ENCODE peak calls at places on chromosomes 2 and 18, in seven cellular contexts. One of them, this sample, is unnamed.

GRCh38 chr2:87401726-87402345 is 346.1 kb upstream of the PLGLB2 start:
- DNase-seq in stimulated activated CD8-positive, alpha-beta memory T cell treated with anti-CD3 and anti-CD28 coated beads, Interleukin-7, amount 100 ng/mL, for 1 hour: no peak
- DNase-seq in T-cell: no peak
- DNase-seq in stimulated activated CD4-positive, alpha-beta T cell treated with anti-CD3 and anti-CD28 coated beads, Interleukin-2, amount 100 ng/mL, for 48 hours: no peak
- DNase-seq in IMR-90: no peak
- DNase-seq in SIG-M5: no peak
- DNase-seq in astrocyte of the spinal cord: no peak
- DNase-seq in this sample: no peak

GRCh38 chr2:49616800-49617199 is 462.5 kb upstream of the FSHR start:
- DNase-seq in stimulated activated CD8-positive, alpha-beta memory T cell treated with anti-CD3 and anti-CD28 coated beads, Interleukin-7, amount 100 ng/mL, for 1 hour: no peak
- DNase-seq in T-cell: no peak
- DNase-seq in stimulated activated CD4-positive, alpha-beta T cell treated with anti-CD3 and anti-CD28 coated beads, Interleukin-2, amount 100 ng/mL, for 48 hours: no peak
- DNase-seq in IMR-90: no peak
- DNase-seq in SIG-M5: no peak
- DNase-seq in astrocyte of the spinal cord: peak
- DNase-seq in this sample: no peak

GRCh38 chr2:118016911-118017310 is 3.0 kb upstream of the CCDC93 start:
- DNase-seq in stimulated activated CD8-positive, alpha-beta memory T cell treated with anti-CD3 and anti-CD28 coated beads, Interleukin-7, amount 100 ng/mL, for 1 hour: no peak
- DNase-seq in T-cell: no peak
- DNase-seq in stimulated activated CD4-positive, alpha-beta T cell treated with anti-CD3 and anti-CD28 coated beads, Interleukin-2, amount 100 ng/mL, for 48 hours: no peak
- DNase-seq in IMR-90: no peak
- DNase-seq in SIG-M5: peak
- DNase-seq in astrocyte of the spinal cord: no peak
- DNase-seq in this sample: no peak

GRCh38 chr18:46756559-46757201 is at the start of gene ST8SIA5:
- DNase-seq in stimulated activated CD8-positive, alpha-beta memory T cell treated with anti-CD3 and anti-CD28 coated beads, Interleukin-7, amount 100 ng/mL, for 1 hour: no peak
- DNase-seq in T-cell: no peak
- DNase-seq in stimulated activated CD4-positive, alpha-beta T cell treated with anti-CD3 and anti-CD28 coated beads, Interleukin-2, amount 100 ng/mL, for 48 hours: no peak
- DNase-seq in IMR-90: no peak
- DNase-seq in SIG-M5: no peak
- DNase-seq in astrocyte of the spinal cord: no peak
- DNase-seq in this sample: no peak

GRCh38 chr2:201228271-201228911 is 31.9 kb upstream of the CASP8 start:
- DNase-seq in stimulated activated CD8-positive, alpha-beta memory T cell treated with anti-CD3 and anti-CD28 coated beads, Interleukin-7, amount 100 ng/mL, for 1 hour: no peak
- DNase-seq in T-cell: no peak
- DNase-seq in stimulated activated CD4-positive, alpha-beta T cell treated with anti-CD3 and anti-CD28 coated beads, Interleukin-2, amount 100 ng/mL, for 48 hours: no peak
- DNase-seq in IMR-90: no peak
- DNase-seq in SIG-M5: no peak
- DNase-seq in astrocyte of the spinal cord: no peak
- DNase-seq in this sample: no peak

GRCh38 chr2:174634130-174635014 is 36.8 kb upstream of the WIPF1 start:
- DNase-seq in stimulated activated CD8-positive, alpha-beta memory T cell treated with anti-CD3 and anti-CD28 coated beads, Interleukin-7, amount 100 ng/mL, for 1 hour: no peak
- DNase-seq in T-cell: peak
- DNase-seq in stimulated activated CD4-positive, alpha-beta T cell treated with anti-CD3 and anti-CD28 coated beads, Interleukin-2, amount 100 ng/mL, for 48 hours: no peak
- DNase-seq in IMR-90: peak
- DNase-seq in SIG-M5: peak
- DNase-seq in astrocyte of the spinal cord: no peak
- DNase-seq in this sample: no peak

GRCh38 chr2:235390108-235390815 is 103.6 kb upstream of the AGAP1 start:
- DNase-seq in stimulated activated CD8-positive, alpha-beta memory T cell treated with anti-CD3 and anti-CD28 coated beads, Interleukin-7, amount 100 ng/mL, for 1 hour: no peak
- DNase-seq in T-cell: peak
- DNase-seq in stimulated activated CD4-positive, alpha-beta T cell treated with anti-CD3 and anti-CD28 coated beads, Interleukin-2, amount 100 ng/mL, for 48 hours: peak
- DNase-seq in IMR-90: peak
- DNase-seq in SIG-M5: no peak
- DNase-seq in astrocyte of the spinal cord: peak
- DNase-seq in this sample: no peak

GRCh38 chr2:240898731-240899467 is 2.9 kb upstream of the MAB21L4 start:
- DNase-seq in stimulated activated CD8-positive, alpha-beta memory T cell treated with anti-CD3 and anti-CD28 coated beads, Interleukin-7, amount 100 ng/mL, for 1 hour: no peak
- DNase-seq in T-cell: no peak
- DNase-seq in stimulated activated CD4-positive, alpha-beta T cell treated with anti-CD3 and anti-CD28 coated beads, Interleukin-2, amount 100 ng/mL, for 48 hours: no peak
- DNase-seq in IMR-90: no peak
- DNase-seq in SIG-M5: no peak
- DNase-seq in astrocyte of the spinal cord: no peak
- DNase-seq in this sample: no peak

GRCh38 chr2:27307545-27308358 is 493 bp downstream of the UCN start:
- DNase-seq in stimulated activated CD8-positive, alpha-beta memory T cell treated with anti-CD3 and anti-CD28 coated beads, Interleukin-7, amount 100 ng/mL, for 1 hour: no peak
- DNase-seq in T-cell: no peak
- DNase-seq in stimulated activated CD4-positive, alpha-beta T cell treated with anti-CD3 and anti-CD28 coated beads, Interleukin-2, amount 100 ng/mL, for 48 hours: no peak
- DNase-seq in IMR-90: no peak
- DNase-seq in SIG-M5: no peak
- DNase-seq in astrocyte of the spinal cord: no peak
- DNase-seq in this sample: no peak

GRCh38 chr18:13539050-13539449 is 187.3 kb downstream of the FAM210A start:
- DNase-seq in stimulated activated CD8-positive, alpha-beta memory T cell treated with anti-CD3 and anti-CD28 coated beads, Interleukin-7, amount 100 ng/mL, for 1 hour: peak
- DNase-seq in T-cell: peak
- DNase-seq in stimulated activated CD4-positive, alpha-beta T cell treated with anti-CD3 and anti-CD28 coated beads, Interleukin-2, amount 100 ng/mL, for 48 hours: no peak
- DNase-seq in IMR-90: no peak
- DNase-seq in SIG-M5: no peak
- DNase-seq in astrocyte of the spinal cord: no peak
- DNase-seq in this sample: no peak

GRCh38 chr2:240926516-240927389 is 20.6 kb downstream of the CROCC2 start:
- DNase-seq in stimulated activated CD8-positive, alpha-beta memory T cell treated with anti-CD3 and anti-CD28 coated beads, Interleukin-7, amount 100 ng/mL, for 1 hour: no peak
- DNase-seq in T-cell: no peak
- DNase-seq in stimulated activated CD4-positive, alpha-beta T cell treated with anti-CD3 and anti-CD28 coated beads, Interleukin-2, amount 100 ng/mL, for 48 hours: no peak
- DNase-seq in IMR-90: peak
- DNase-seq in SIG-M5: no peak
- DNase-seq in astrocyte of the spinal cord: no peak
- DNase-seq in this sample: no peak

GRCh38 chr18:58496231-58496630 is 132.7 kb downstream of the ALPK2 start:
- DNase-seq in stimulated activated CD8-positive, alpha-beta memory T cell treated with anti-CD3 and anti-CD28 coated beads, Interleukin-7, amount 100 ng/mL, for 1 hour: no peak
- DNase-seq in T-cell: no peak
- DNase-seq in stimulated activated CD4-positive, alpha-beta T cell treated with anti-CD3 and anti-CD28 coated beads, Interleukin-2, amount 100 ng/mL, for 48 hours: no peak
- DNase-seq in IMR-90: no peak
- DNase-seq in SIG-M5: no peak
- DNase-seq in astrocyte of the spinal cord: peak
- DNase-seq in this sample: no peak

GRCh38 chr2:203394519-203395227 is 66.5 kb downstream of the ABI2 start:
- DNase-seq in stimulated activated CD8-positive, alpha-beta memory T cell treated with anti-CD3 and anti-CD28 coated beads, Interleukin-7, amount 100 ng/mL, for 1 hour: no peak
- DNase-seq in T-cell: no peak
- DNase-seq in stimulated activated CD4-positive, alpha-beta T cell treated with anti-CD3 and anti-CD28 coated beads, Interleukin-2, amount 100 ng/mL, for 48 hours: no peak
- DNase-seq in IMR-90: no peak
- DNase-seq in SIG-M5: no peak
- DNase-seq in astrocyte of the spinal cord: no peak
- DNase-seq in this sample: no peak

GRCh38 chr18:59902180-59902992 is 2.6 kb downstream of the PMAIP1 start:
- DNase-seq in stimulated activated CD8-positive, alpha-beta memory T cell treated with anti-CD3 and anti-CD28 coated beads, Interleukin-7, amount 100 ng/mL, for 1 hour: no peak
- DNase-seq in T-cell: peak
- DNase-seq in stimulated activated CD4-positive, alpha-beta T cell treated with anti-CD3 and anti-CD28 coated beads, Interleukin-2, amount 100 ng/mL, for 48 hours: no peak
- DNase-seq in IMR-90: peak
- DNase-seq in SIG-M5: no peak
- DNase-seq in astrocyte of the spinal cord: peak
- DNase-seq in this sample: no peak

GRCh38 chr18:72738136-72738535 is 129.7 kb downstream of the NETO1 start:
- DNase-seq in stimulated activated CD8-positive, alpha-beta memory T cell treated with anti-CD3 and anti-CD28 coated beads, Interleukin-7, amount 100 ng/mL, for 1 hour: no peak
- DNase-seq in T-cell: no peak
- DNase-seq in stimulated activated CD4-positive, alpha-beta T cell treated with anti-CD3 and anti-CD28 coated beads, Interleukin-2, amount 100 ng/mL, for 48 hours: no peak
- DNase-seq in IMR-90: no peak
- DNase-seq in SIG-M5: no peak
- DNase-seq in astrocyte of the spinal cord: no peak
- DNase-seq in this sample: no peak

GRCh38 chr2:187986392-187987105 is 305.1 kb upstream of the GULP1 start:
- DNase-seq in stimulated activated CD8-positive, alpha-beta memory T cell treated with anti-CD3 and anti-CD28 coated beads, Interleukin-7, amount 100 ng/mL, for 1 hour: no peak
- DNase-seq in T-cell: no peak
- DNase-seq in stimulated activated CD4-positive, alpha-beta T cell treated with anti-CD3 and anti-CD28 coated beads, Interleukin-2, amount 100 ng/mL, for 48 hours: no peak
- DNase-seq in IMR-90: peak
- DNase-seq in SIG-M5: no peak
- DNase-seq in astrocyte of the spinal cord: peak
- DNase-seq in this sample: no peak

GRCh38 chr2:197626965-197627629 is 48.3 kb downstream of the RFTN2 start:
- DNase-seq in stimulated activated CD8-positive, alpha-beta memory T cell treated with anti-CD3 and anti-CD28 coated beads, Interleukin-7, amount 100 ng/mL, for 1 hour: no peak
- DNase-seq in T-cell: no peak
- DNase-seq in stimulated activated CD4-positive, alpha-beta T cell treated with anti-CD3 and anti-CD28 coated beads, Interleukin-2, amount 100 ng/mL, for 48 hours: no peak
- DNase-seq in IMR-90: no peak
- DNase-seq in SIG-M5: no peak
- DNase-seq in astrocyte of the spinal cord: no peak
- DNase-seq in this sample: no peak

This sample was measured in cerebellar nuclear complex.